ENCODE peak calls at places on chromosomes 13 and 19, in four cellular contexts. W, E, L and U are unnamed samples.
A peak's percentile ranks its signal among the peaks of the same experiment; 100 is the strongest.

GRCh38 chr13:51212808-51213728 is 9.1 kb upstream of the FAM124A start:
- DNase-seq in L (no peak), E (no peak), W (no peak), U (no peak)

GRCh38 chr19:39099341-39099740 is 15.2 kb downstream of the ACP7 start:
- DNase-seq in L (no peak), W (no peak), E (no peak), U (no peak)

GRCh38 chr13:94710881-94711560 is 1.3 kb downstream of the SOX21 start:
- DNase-seq in E (no peak), L (no peak), W (peak; percentile 54), U (peak; percentile 53)

GRCh38 chr13:21304256-21304655 is 127.8 kb downstream of the MRPL57 start:
- DNase-seq in E (no peak), W (no peak), L (no peak), U (no peak)

GRCh38 chr19:16027528-16027927 is 48.8 kb upstream of the TPM4 start:
- DNase-seq in L (no peak), W (no peak), E (no peak), U (no peak)

GRCh38 chr13:102948006-102948405 is 102.2 kb downstream of the ERCC5 start:
- DNase-seq in W (no peak), L (no peak), E (no peak), U (no peak)

GRCh38 chr13:40452741-40453665 is 213.4 kb downstream of the FOXO1 start:
- DNase-seq in W (no peak), L (peak; percentile 63), E (no peak), U (no peak)

GRCh38 chr19:54674021-54674617 is 11.3 kb downstream of the LILRB4 start:
- DNase-seq in W (peak; percentile 54), L (peak; percentile 22), E (no peak), U (no peak)

GRCh38 chr13:101869553-101869952 is 417.1 kb downstream of the ITGBL1 start:
- DNase-seq in W (no peak), E (no peak), L (no peak), U (no peak)

GRCh38 chr19:50644315-50644915 is 4.7 kb upstream of the SYT3 start:
- DNase-seq in E (no peak), W (no peak), L (no peak), U (no peak)

GRCh38 chr13:102555914-102556553 is 40.8 kb upstream of the TPP2 start:
- DNase-seq in L (peak; percentile 18), E (no peak), W (no peak), U (no peak)

GRCh38 chr19:27765912-27766725 is 1446.8 kb downstream of the UQCRFS1 start:
- DNase-seq in W (no peak), E (no peak), L (no peak), U (no peak)

GRCh38 chr13:34507630-34508029 is 434.4 kb upstream of the NBEA start:
- DNase-seq in L (no peak), W (no peak), E (no peak), U (no peak)

GRCh38 chr13:20360041-20360491 is 127.9 kb upstream of the GJB6 start:
- DNase-seq in L (no peak), E (no peak), W (no peak), U (no peak)

GRCh38 chr19:38907670-38908069 is 4.3 kb downstream of the CCER2 start:
- DNase-seq in E (no peak), W (no peak), L (no peak), U (no peak)

GRCh38 chr19:11659612-11660011 is 62.3 kb downstream of the ZNF627 start:
- DNase-seq in W (peak; percentile 46), E (no peak), L (peak; percentile 15), U (no peak)

GRCh38 chr13:113974304-113975281 is 717 bp upstream of the C13orf46 start:
- DNase-seq in W (no peak), L (no peak), E (no peak), U (peak; percentile 8)

GRCh38 chr13:94157705-94158218 is 321.7 kb downstream of the DCT start:
- DNase-seq in E (no peak), W (no peak), L (no peak), U (no peak)

GRCh38 chr13:109496216-109496615 is 290.2 kb downstream of the IRS2 start:
- DNase-seq in W (no peak), L (no peak), E (no peak), U (no peak)

GRCh38 chr19:44113784-44114390 is 688 bp downstream of the ZNF225 start:
- DNase-seq in E (no peak), W (no peak), L (no peak), U (no peak)

GRCh38 chr13:64540468-64540867 is 2689.7 kb downstream of the PCDH9 start:
- DNase-seq in W (no peak), L (no peak), E (no peak), U (no peak)

GRCh38 chr13:35927554-35927953 is 203.6 kb downstream of the DCLK1 start:
- DNase-seq in L (no peak), E (no peak), W (no peak), U (no peak)

GRCh38 chr19:4570423-4570822 is 10.9 kb upstream of the SEMA6B start:
- DNase-seq in W (no peak), E (no peak), L (no peak), U (no peak)

GRCh38 chr13:53151692-53152421 is 123.2 kb downstream of the OLFM4 start:
- DNase-seq in W (peak; percentile 50), E (peak; percentile 32), L (peak; percentile 43), U (peak; percentile 71)

GRCh38 chr19:14507704-14508246 is 10.4 kb downstream of the DNAJB1 start:
- DNase-seq in W (no peak), L (peak; percentile 71), E (no peak), U (no peak)

GRCh38 chr13:40191186-40191980 is 475.1 kb downstream of the FOXO1 start:
- DNase-seq in L (no peak), W (no peak), E (no peak), U (no peak)

GRCh38 chr13:22076658-22077057 is 405.8 kb downstream of the FGF9 start:
- DNase-seq in E (no peak), W (no peak), L (no peak), U (no peak)

GRCh38 chr13:36752673-36753072 is 66.3 kb upstream of the RFXAP start:
- DNase-seq in W (no peak), E (no peak), L (no peak), U (no peak)

GRCh38 chr13:91909617-91910016 is 511.2 kb downstream of the GPC5 start:
- DNase-seq in L (no peak), E (no peak), W (no peak), U (no peak)

GRCh38 chr13:39253774-39254173 is 215.5 kb downstream of the NHLRC3 start:
- DNase-seq in W (no peak), E (no peak), L (no peak), U (no peak)

GRCh38 chr13:45393941-45394570 is 24.1 kb downstream of the SLC25A30 start:
- DNase-seq in W (peak; percentile 51), L (peak; percentile 61), E (no peak), U (peak; percentile 63)

GRCh38 chr19:35742121-35742724 is at the start of gene IGFLR1:
- DNase-seq in W (no peak), L (no peak), E (peak; percentile 64), U (no peak)

GRCh38 chr13:74443623-74444022 is 309.4 kb upstream of the KLF12 start:
- DNase-seq in L (no peak), W (no peak), E (no peak), U (no peak)

GRCh38 chr13:113742000-113742441 is 17.0 kb upstream of the TMEM255B start:
- DNase-seq in W (peak; percentile 45), E (no peak), L (peak; percentile 95), U (peak; percentile 53)

GRCh38 chr19:1867359-1867724 is 4.0 kb upstream of the KLF16 start:
- DNase-seq in E (no peak), L (no peak), W (no peak), U (no peak)

GRCh38 chr19:40612831-40613668 is 11.9 kb downstream of the LTBP4 start:
- DNase-seq in L (no peak), W (peak; percentile 89), E (no peak), U (peak; percentile 94)

GRCh38 chr13:51906581-51906980 is 44.8 kb downstream of the CCDC70 start:
- DNase-seq in L (peak; percentile 18), E (no peak), W (no peak), U (no peak)

DNA sequence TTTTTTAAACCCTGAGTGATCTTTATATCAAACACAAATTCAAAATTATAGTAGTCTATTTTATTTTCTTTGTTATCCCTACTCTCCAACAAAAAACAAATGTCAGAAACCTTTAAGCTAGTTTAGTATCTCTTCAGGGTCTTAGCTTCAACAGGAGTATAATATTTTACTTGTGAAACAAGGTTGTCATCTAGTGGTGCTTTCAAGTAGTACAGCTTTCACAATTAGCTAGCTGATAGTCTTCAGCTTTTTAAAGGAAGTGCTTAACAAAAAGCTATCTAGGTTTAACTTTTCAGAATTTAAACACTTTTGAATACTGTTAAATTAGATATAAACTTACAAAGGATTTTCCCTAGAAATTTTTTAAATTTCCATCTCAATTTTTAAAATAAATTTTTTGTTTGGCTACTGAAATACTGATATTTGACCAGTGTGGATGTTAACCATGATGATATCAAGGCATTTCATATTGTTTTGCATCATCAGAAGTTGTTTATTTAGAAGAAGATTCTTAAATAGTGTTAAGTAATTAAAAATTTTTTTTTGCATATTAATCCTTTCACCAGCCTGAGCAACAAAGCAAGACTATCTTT is 34.2 kb downstream of the TDRD3 start:
- DNase-seq in L (peak; percentile 47), W (peak; percentile 19), E (peak; percentile 61), U (no peak)
- TF ChIP-seq ESRRA in L (no peak), W (no peak), E (no peak), U (no peak)

GRCh38 chr13:97367016-97367415 is 67.0 kb upstream of the RAP2A start:
- DNase-seq in W (no peak), E (no peak), L (no peak), U (no peak)
- TF ChIP-seq NR2C2 in W (no peak), E (no peak), L (no peak), U (no peak)

GRCh38 chr19:19402656-19403372 is 2.7 kb upstream of the GATAD2A start:
- DNase-seq in W (no peak), L (no peak), E (no peak), U (no peak)

GRCh38 chr19:19406878-19407639 is 1.6 kb downstream of the GATAD2A start:
- DNase-seq in W (no peak), L (peak; percentile 42), E (no peak), U (no peak)

GRCh38 chr19:19403373-19403901 is 2.0 kb upstream of the GATAD2A start:
- DNase-seq in W (no peak), E (no peak), L (no peak), U (no peak)

GRCh38 chr19:19405919-19406877 is 723 bp downstream of the GATAD2A start:
- DNase-seq in L (no peak), E (no peak), W (peak; percentile 67), U (peak; percentile 70)

GRCh38 chr19:19404879-19405860 is at the start of gene GATAD2A:
- DNase-seq in L (peak; percentile 75), E (peak; percentile 44), W (peak; percentile 94), U (peak; percentile 90)
- TF ChIP-seq ATF2 in L (peak; percentile 73), E (no peak), W (no peak), U (no peak)

DNA sequence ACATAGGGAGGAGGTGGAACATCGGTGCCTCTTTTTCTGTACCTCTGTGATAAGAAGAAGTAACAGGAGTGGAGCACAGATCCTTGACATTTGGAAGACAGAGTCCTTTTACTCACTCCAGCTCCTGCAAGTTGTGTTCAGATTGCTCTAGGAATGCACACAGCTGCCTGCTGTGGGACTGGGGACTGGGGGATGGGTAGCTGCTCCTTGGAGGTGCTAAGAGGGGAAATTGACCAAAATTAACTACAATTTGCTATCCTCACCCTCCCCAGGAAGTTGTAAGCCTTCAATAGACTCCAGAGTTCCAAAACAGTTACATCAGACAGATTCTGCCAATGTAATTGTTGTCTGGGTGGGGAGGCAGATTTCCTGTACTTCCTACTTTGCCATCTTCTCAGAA is 317.9 kb downstream of the MTUS2 start:
- DNase-seq in E (no peak), W (no peak), L (no peak), U (no peak)
- TF ChIP-seq ESRRA in E (no peak), W (no peak), L (no peak), U (no peak)